ENCODE peak calls at places on chromosomes 16 and 17, in six cellular contexts. One of them, this sample, is unnamed.

GRCh38 chr16:76976101-76976500 is 214.9 kb upstream of the MON1B start:
- DNase-seq in T-cell: no peak
- DNase-seq in EL: no peak
- DNase-seq in stimulated activated naive CD8-positive, alpha-beta T cell treated with anti-CD3 and anti-CD28 coated beads, Interleukin-15, Interleukin-2, amounts not matched to agents 100 U/mL and 50 U/mL, for 24 hours: no peak
- DNase-seq in C1 segment of cervical spinal cord: no peak
- DNase-seq in M059J: no peak
- DNase-seq in this sample: no peak

GRCh38 chr17:29177871-29178749 is 2.1 kb downstream of the MYO18A start:
- DNase-seq in EL: no peak
- DNase-seq in C1 segment of cervical spinal cord: no peak
- DNase-seq in T-cell: no peak
- DNase-seq in stimulated activated naive CD8-positive, alpha-beta T cell treated with anti-CD3 and anti-CD28 coated beads, Interleukin-15, Interleukin-2, amounts not matched to agents 100 U/mL and 50 U/mL, for 24 hours: no peak
- DNase-seq in M059J: peak; percentile 48
- DNase-seq in this sample: peak; percentile 8

GRCh38 chr17:16649585-16649984 is 4.1 kb downstream of the ZNF624 start:
- DNase-seq in stimulated activated naive CD8-positive, alpha-beta T cell treated with anti-CD3 and anti-CD28 coated beads, Interleukin-15, Interleukin-2, amounts not matched to agents 100 U/mL and 50 U/mL, for 24 hours: no peak
- DNase-seq in C1 segment of cervical spinal cord: no peak
- DNase-seq in EL: no peak
- DNase-seq in T-cell: no peak
- DNase-seq in M059J: no peak
- DNase-seq in this sample: no peak

GRCh38 chr16:29737713-29738112 is 8.1 kb downstream of the C16orf54 start:
- DNase-seq in EL: no peak
- DNase-seq in stimulated activated naive CD8-positive, alpha-beta T cell treated with anti-CD3 and anti-CD28 coated beads, Interleukin-15, Interleukin-2, amounts not matched to agents 100 U/mL and 50 U/mL, for 24 hours: no peak
- DNase-seq in C1 segment of cervical spinal cord: no peak
- DNase-seq in M059J: no peak
- DNase-seq in T-cell: no peak
- DNase-seq in this sample: no peak

GRCh38 chr16:81608515-81609209 is 164.1 kb downstream of the CMIP start:
- DNase-seq in EL: peak; percentile 43
- DNase-seq in stimulated activated naive CD8-positive, alpha-beta T cell treated with anti-CD3 and anti-CD28 coated beads, Interleukin-15, Interleukin-2, amounts not matched to agents 100 U/mL and 50 U/mL, for 24 hours: no peak
- DNase-seq in C1 segment of cervical spinal cord: no peak
- DNase-seq in M059J: no peak
- DNase-seq in T-cell: no peak
- DNase-seq in this sample: no peak

GRCh38 chr17:42928714-42929496 is 28.3 kb downstream of the G6PC1 start:
- DNase-seq in C1 segment of cervical spinal cord: no peak
- DNase-seq in stimulated activated naive CD8-positive, alpha-beta T cell treated with anti-CD3 and anti-CD28 coated beads, Interleukin-15, Interleukin-2, amounts not matched to agents 100 U/mL and 50 U/mL, for 24 hours: peak; percentile 37
- DNase-seq in T-cell: peak; percentile 5
- DNase-seq in M059J: peak; percentile 77
- DNase-seq in EL: peak; percentile 66
- DNase-seq in this sample: peak; percentile 78

GRCh38 chr17:63364387-63364786 is 81.7 kb downstream of the CYB561 start:
- DNase-seq in EL: no peak
- DNase-seq in stimulated activated naive CD8-positive, alpha-beta T cell treated with anti-CD3 and anti-CD28 coated beads, Interleukin-15, Interleukin-2, amounts not matched to agents 100 U/mL and 50 U/mL, for 24 hours: no peak
- DNase-seq in T-cell: no peak
- DNase-seq in C1 segment of cervical spinal cord: no peak
- DNase-seq in M059J: peak; percentile 5
- DNase-seq in this sample: peak; percentile 26

GRCh38 chr16:76931186-76931585 is 259.8 kb upstream of the MON1B start:
- DNase-seq in T-cell: no peak
- DNase-seq in EL: no peak
- DNase-seq in stimulated activated naive CD8-positive, alpha-beta T cell treated with anti-CD3 and anti-CD28 coated beads, Interleukin-15, Interleukin-2, amounts not matched to agents 100 U/mL and 50 U/mL, for 24 hours: no peak
- DNase-seq in C1 segment of cervical spinal cord: no peak
- DNase-seq in M059J: no peak
- DNase-seq in this sample: no peak

GRCh38 chr17:12395733-12396354 is 269.8 kb upstream of the MYOCD start:
- DNase-seq in T-cell: no peak
- DNase-seq in M059J: peak; percentile 41
- DNase-seq in stimulated activated naive CD8-positive, alpha-beta T cell treated with anti-CD3 and anti-CD28 coated beads, Interleukin-15, Interleukin-2, amounts not matched to agents 100 U/mL and 50 U/mL, for 24 hours: no peak
- DNase-seq in EL: no peak
- DNase-seq in C1 segment of cervical spinal cord: no peak
- DNase-seq in this sample: peak; percentile 42

GRCh38 chr17:62689441-62690167 is 62.1 kb downstream of the MRC2 start:
- DNase-seq in M059J: no peak
- DNase-seq in EL: no peak
- DNase-seq in C1 segment of cervical spinal cord: no peak
- DNase-seq in stimulated activated naive CD8-positive, alpha-beta T cell treated with anti-CD3 and anti-CD28 coated beads, Interleukin-15, Interleukin-2, amounts not matched to agents 100 U/mL and 50 U/mL, for 24 hours: no peak
- DNase-seq in T-cell: no peak
- DNase-seq in this sample: no peak

GRCh38 chr16:57526498-57526897 is 9.9 kb downstream of the CCDC102A start:
- DNase-seq in stimulated activated naive CD8-positive, alpha-beta T cell treated with anti-CD3 and anti-CD28 coated beads, Interleukin-15, Interleukin-2, amounts not matched to agents 100 U/mL and 50 U/mL, for 24 hours: no peak
- DNase-seq in M059J: no peak
- DNase-seq in C1 segment of cervical spinal cord: no peak
- DNase-seq in T-cell: no peak
- DNase-seq in EL: no peak
- DNase-seq in this sample: no peak

GRCh38 chr17:20281860-20282259 is 185.5 kb downstream of the LGALS9B start:
- DNase-seq in stimulated activated naive CD8-positive, alpha-beta T cell treated with anti-CD3 and anti-CD28 coated beads, Interleukin-15, Interleukin-2, amounts not matched to agents 100 U/mL and 50 U/mL, for 24 hours: no peak
- DNase-seq in M059J: no peak
- DNase-seq in EL: no peak
- DNase-seq in C1 segment of cervical spinal cord: no peak
- DNase-seq in T-cell: no peak
- DNase-seq in this sample: no peak